ENCODE peak calls at places on chromosome 20, in eight cellular contexts. U is pancreas, N is AG09309, O is lung, K is neural progenitor cell, Q is body of pancreas, G is mucosa of descending colon, F is heart left ventricle. A is an unnamed sample.

GRCh38 chr20:33765592-33765991 is 33.8 kb downstream of the ZNF341 start:
- DNase-seq in U (no peak), N (no peak), O (no peak), K (no peak), Q (no peak), G (no peak), F (no peak), A (no peak)

GRCh38 chr20:11676618-11677289 is 240.9 kb upstream of the BTBD3 start:
- DNase-seq in U (peak), N (peak), O (peak), K (peak), Q (peak), G (peak), F (peak), A (no peak)

GRCh38 chr20:37775200-37775599 is 81.4 kb downstream of the CTNNBL1 start:
- DNase-seq in U (no peak), N (no peak), O (no peak), K (no peak), Q (no peak), G (no peak), F (no peak), A (no peak)

GRCh38 chr20:57076202-57076651 is 190.2 kb downstream of the BMP7 start:
- DNase-seq in U (no peak), N (peak), O (no peak), K (no peak), Q (no peak), G (no peak), F (no peak), A (no peak)

GRCh38 chr20:11469795-11470495 is 447.7 kb upstream of the BTBD3 start:
- DNase-seq in U (no peak), N (no peak), O (no peak), K (no peak), Q (no peak), G (no peak), F (no peak), A (no peak)

GRCh38 chr20:8652396-8652795 is 416.5 kb upstream of the PLCB4 start:
- DNase-seq in U (no peak), N (no peak), O (no peak), K (no peak), Q (no peak), G (no peak), F (no peak), A (no peak)

GRCh38 chr20:53692465-53693067 is 98.9 kb upstream of the ZNF217 start:
- DNase-seq in U (no peak), N (peak), O (peak), K (no peak), Q (no peak), G (no peak), F (no peak), A (no peak)

GRCh38 chr20:39676857-39677351 is 714.8 kb downstream of the DHX35 start:
- DNase-seq in U (peak), N (no peak), O (no peak), K (peak), Q (peak), G (no peak), F (no peak), A (no peak)

GRCh38 chr20:6993016-6993415 is 225.5 kb downstream of the BMP2 start:
- DNase-seq in U (no peak), N (no peak), O (no peak), K (no peak), Q (no peak), G (no peak), F (no peak), A (no peak)

GRCh38 chr20:56983813-56984212 is 282.6 kb downstream of the BMP7 start:
- DNase-seq in U (no peak), N (no peak), O (no peak), K (no peak), Q (no peak), G (no peak), F (no peak), A (no peak)

GRCh38 chr20:420721-421574 is 12.8 kb downstream of the RBCK1 start:
- DNase-seq in U (no peak), N (no peak), O (no peak), K (no peak), Q (no peak), G (peak), F (peak), A (no peak)

GRCh38 chr20:34066476-34067090 is 45.5 kb downstream of the EIF2S2 start:
- DNase-seq in U (no peak), N (peak), O (no peak), K (no peak), Q (no peak), G (no peak), F (no peak), A (no peak)

GRCh38 chr20:31496761-31497295 is 17.4 kb upstream of the HM13 start:
- DNase-seq in U (no peak), N (no peak), O (no peak), K (no peak), Q (peak), G (peak), F (peak), A (peak)

GRCh38 chr20:31489152-31489551 is 14.1 kb downstream of the REM1 start:
- DNase-seq in U (no peak), N (no peak), O (no peak), K (no peak), Q (no peak), G (no peak), F (no peak), A (no peak)

GRCh38 chr20:31497838-31498540 is 16.3 kb upstream of the HM13 start:
- DNase-seq in U (no peak), N (peak), O (no peak), K (no peak), Q (no peak), G (no peak), F (peak), A (no peak)

GRCh38 chr20:31490752-31491151 is 15.7 kb downstream of the REM1 start:
- DNase-seq in U (no peak), N (no peak), O (no peak), K (no peak), Q (no peak), G (no peak), F (no peak), A (no peak)

DNA sequence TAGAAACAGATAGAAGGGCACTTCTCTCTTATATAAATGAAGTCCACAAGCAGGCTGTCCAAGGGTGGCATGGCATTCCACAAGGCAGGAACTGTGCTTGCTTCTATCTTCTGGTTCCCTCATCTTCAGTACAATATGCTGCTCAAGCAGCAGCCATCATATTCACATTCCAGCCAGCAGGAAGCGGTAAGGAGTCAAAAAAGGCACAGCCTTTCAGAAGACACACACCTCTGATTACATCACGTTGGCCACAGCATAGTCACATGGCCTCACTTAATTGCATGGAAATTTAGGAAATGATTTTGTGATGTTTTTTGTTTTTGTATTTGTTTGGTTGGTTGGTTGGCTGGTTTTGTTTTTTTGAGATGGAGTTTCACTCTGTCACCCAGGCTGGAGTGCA is 19.0 kb downstream of the REM1 start:
- DNase-seq in U (no peak), N (no peak), O (no peak), K (peak), Q (no peak), G (no peak), F (no peak), A (no peak)
- TF ChIP-seq CTCF in U (no peak), N (peak), O (no peak), K (peak), Q (peak), G (no peak), F (no peak), A (peak)

GRCh38 chr20:19903168-19903676 is 113.9 kb upstream of the NAA20 start:
- DNase-seq in U (no peak), N (no peak), O (peak), K (no peak), Q (no peak), G (peak), F (no peak), A (no peak)
- TF ChIP-seq CTCF in U (no peak), N (peak), O (no peak), K (no peak), Q (peak), G (no peak), F (peak), A (no peak)

GRCh38 chr20:32191422-32191821 is 16.1 kb downstream of the PLAGL2 start:
- DNase-seq in U (no peak), N (no peak), O (no peak), K (no peak), Q (no peak), G (no peak), F (no peak), A (no peak)

GRCh38 chr20:32191873-32192272 is 15.7 kb downstream of the PLAGL2 start:
- DNase-seq in U (no peak), N (no peak), O (no peak), K (no peak), Q (no peak), G (no peak), F (no peak), A (no peak)

GRCh38 chr20:32189691-32190607 is 17.6 kb downstream of the PLAGL2 start:
- DNase-seq in U (no peak), N (no peak), O (no peak), K (peak), Q (peak), G (peak), F (peak), A (peak)

GRCh38 chr20:32189123-32189410 is 18.5 kb downstream of the PLAGL2 start:
- DNase-seq in U (no peak), N (no peak), O (no peak), K (no peak), Q (no peak), G (no peak), F (no peak), A (no peak)

DNA sequence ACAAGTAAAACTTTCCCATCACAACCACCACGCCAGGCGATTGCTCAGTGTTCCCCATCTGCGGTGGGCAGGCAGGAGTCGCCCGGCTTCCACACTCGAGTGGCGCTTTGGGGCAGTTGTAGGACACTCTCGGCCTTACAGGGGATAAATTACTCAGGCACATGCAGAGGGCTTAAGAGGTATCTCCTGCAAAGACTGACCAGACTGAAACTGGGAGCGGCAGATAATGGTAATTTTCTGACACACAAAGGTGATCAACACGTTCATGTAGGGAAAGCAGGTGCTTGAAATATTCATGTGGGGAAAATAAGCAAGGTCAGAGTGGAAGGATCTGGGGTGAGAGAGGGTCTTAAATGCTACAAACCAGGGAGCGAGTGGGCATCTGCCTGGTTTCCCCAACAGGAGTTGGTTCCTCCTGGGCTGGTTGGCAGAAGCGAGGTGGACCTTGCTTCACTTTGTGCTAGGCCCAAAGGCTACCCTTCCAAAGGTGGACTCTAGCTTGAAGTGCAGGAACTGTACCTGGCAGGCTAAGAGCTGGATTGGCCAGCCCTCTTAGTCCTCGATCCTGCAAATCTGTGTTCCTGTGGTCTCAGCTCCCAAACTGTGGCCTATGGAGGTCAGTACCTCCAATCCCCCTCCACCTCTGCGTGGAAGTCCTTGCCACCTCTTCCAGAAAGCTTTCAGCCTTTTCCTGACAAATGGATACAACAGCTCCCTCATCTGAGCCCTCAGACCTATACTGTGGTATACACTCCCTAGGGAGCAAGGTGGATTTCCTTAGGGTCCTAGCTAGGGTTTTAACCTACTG is 16.7 kb downstream of the PLAGL2 start:
- DNase-seq in U (no peak), N (no peak), O (no peak), K (peak), Q (no peak), G (no peak), F (no peak), A (no peak)
- TF ChIP-seq CTCF in U (no peak), N (no peak), O (no peak), K (no peak), Q (no peak), G (no peak), F (no peak), A (peak)

DNA sequence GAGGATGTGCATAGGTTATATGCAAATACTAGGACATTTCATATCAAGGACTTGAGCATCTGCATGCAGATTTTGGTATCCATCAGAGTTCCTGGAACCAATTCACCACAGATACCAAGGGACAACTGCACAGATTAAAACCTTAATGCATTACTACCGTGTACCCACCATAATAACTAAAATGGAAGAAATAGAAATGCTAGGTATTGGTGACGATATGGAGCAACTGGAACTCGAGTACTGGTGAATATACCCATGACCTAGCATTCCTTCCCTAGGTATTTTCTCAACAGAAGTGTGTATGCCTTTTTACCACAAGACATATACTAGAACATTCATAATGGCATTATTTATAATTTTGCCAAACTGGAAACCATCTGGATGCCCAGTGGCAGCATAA is 18.5 kb downstream of the KCNS1 start:
- DNase-seq in U (no peak), N (no peak), O (no peak), K (no peak), Q (no peak), G (no peak), F (no peak), A (no peak)
- TF ChIP-seq CTCF in U (no peak), N (no peak), O (no peak), K (no peak), Q (no peak), G (no peak), F (no peak), A (no peak)

GRCh38 chr20:2102585-2103453 is 1.2 kb downstream of the STK35 start:
- DNase-seq in U (peak), N (peak), O (peak), K (peak), Q (peak), G (peak), F (peak), A (peak)
- TF ChIP-seq CTCF in U (no peak), N (no peak), O (peak), K (no peak), Q (no peak), G (no peak), F (no peak), A (no peak)

GRCh38 chr20:45096781-45097180 is 4.1 kb downstream of the KCNS1 start:
- DNase-seq in U (no peak), N (no peak), O (no peak), K (no peak), Q (no peak), G (no peak), F (no peak), A (no peak)

GRCh38 chr20:45095753-45096371 is 5.1 kb downstream of the KCNS1 start:
- DNase-seq in U (peak), N (no peak), O (peak), K (peak), Q (peak), G (no peak), F (no peak), A (no peak)

GRCh38 chr20:45094864-45095574 is 5.9 kb downstream of the KCNS1 start:
- DNase-seq in U (no peak), N (no peak), O (no peak), K (no peak), Q (no peak), G (no peak), F (no peak), A (no peak)

GRCh38 chr20:45098096-45098773 is 2.7 kb downstream of the KCNS1 start:
- DNase-seq in U (peak), N (no peak), O (no peak), K (peak), Q (no peak), G (peak), F (no peak), A (no peak)

DNA sequence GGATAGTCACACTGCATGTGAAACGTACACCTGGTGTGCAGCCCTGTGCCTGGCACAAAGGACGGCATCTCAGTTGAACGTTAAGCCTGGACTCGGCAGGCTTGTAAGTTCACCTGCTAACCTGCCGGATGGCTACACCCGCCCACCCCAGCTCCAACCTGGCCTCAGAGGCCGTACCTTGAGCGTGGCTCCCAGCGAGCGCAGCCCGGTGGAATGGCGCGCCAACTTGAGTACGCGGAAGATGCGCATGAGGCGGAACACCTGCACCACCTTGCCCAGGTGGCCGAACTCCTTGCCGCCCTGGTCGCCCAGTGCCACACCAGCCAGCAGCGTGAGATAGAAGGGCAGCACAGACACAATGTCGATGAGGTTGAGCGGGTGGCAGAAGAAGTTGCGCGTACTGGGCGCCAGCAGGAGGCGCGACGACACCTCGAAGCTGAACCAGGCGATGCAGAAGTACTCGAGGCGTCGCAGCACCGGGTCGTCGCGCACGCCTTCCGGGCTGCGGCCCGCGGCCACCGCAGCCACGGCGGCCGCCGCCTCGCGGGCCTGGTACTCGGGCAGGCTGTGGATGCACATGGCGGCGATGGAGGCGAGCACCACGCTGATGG is 3.3 kb downstream of the KCNS1 start:
- DNase-seq in U (no peak), N (no peak), O (no peak), K (no peak), Q (peak), G (peak), F (no peak), A (no peak)
- TF ChIP-seq CTCF in U (no peak), N (peak), O (no peak), K (no peak), Q (peak), G (no peak), F (no peak), A (no peak)

GRCh38 chr20:13788167-13788834 is 3.5 kb downstream of the NDUFAF5 start:
- DNase-seq in U (peak), N (no peak), O (no peak), K (peak), Q (peak), G (peak), F (no peak), A (no peak)
- TF ChIP-seq CTCF in U (peak), N (peak), O (no peak), K (peak), Q (peak), G (no peak), F (no peak), A (peak)

GRCh38 chr20:17287998-17288397 is 61.2 kb downstream of the PCSK2 start:
- DNase-seq in U (no peak), N (no peak), O (no peak), K (no peak), Q (no peak), G (no peak), F (no peak), A (no peak)

GRCh38 chr20:17287503-17287902 is 60.7 kb downstream of the PCSK2 start:
- DNase-seq in U (no peak), N (no peak), O (no peak), K (no peak), Q (no peak), G (no peak), F (no peak), A (no peak)
- TF ChIP-seq CTCF in U (no peak), N (peak), O (no peak), K (peak), Q (no peak), G (no peak), F (no peak), A (peak)

A was measured in osteocyte.